ENCODE peak calls at places on chromosomes 7 and 10, in nine cellular contexts. C is T-helper 2 cell; Y is T-cell; N is activated CD4-positive, alpha-beta T cell treated with anti-CD3 and anti-CD28 coated beads for 24 hours; E is fibroblast of lung; U is endothelial cell; I is coronary artery; D is KG1; P is amniotic stem cell. O is an unnamed sample.

GRCh38 chr7:154566877-154567276 is 436.0 kb downstream of the PAXIP1 start:
- DNase-seq in I (no peak), N (no peak), C (no peak), E (no peak), Y (no peak), P (no peak), U (no peak), D (no peak), O (no peak)

GRCh38 chr10:133555521-133555920 is 9.9 kb downstream of the SYCE1 start:
- DNase-seq in N (no peak), E (no peak), U (no peak), D (no peak), Y (no peak), P (no peak), I (no peak), C (no peak), O (no peak)

GRCh38 chr10:87657370-87657769 is 2.3 kb upstream of the PAPSS2 start:
- DNase-seq in Y (no peak), N (no peak), P (no peak), U (no peak), D (no peak), I (no peak), E (peak), C (no peak), O (no peak)

GRCh38 chr10:97659589-97659988 is 19.1 kb downstream of the PI4K2A start:
- DNase-seq in D (no peak), I (no peak), P (no peak), U (no peak), Y (no peak), E (peak), C (no peak), N (no peak), O (no peak)

GRCh38 chr7:6252310-6252709 is 20.1 kb downstream of the CYTH3 start:
- DNase-seq in C (no peak), D (no peak), U (no peak), N (no peak), I (no peak), P (peak), Y (no peak), E (no peak), O (no peak)

GRCh38 chr10:59524373-59524772 is 162.0 kb upstream of the FAM13C start:
- DNase-seq in Y (no peak), C (no peak), U (no peak), N (no peak), P (no peak), I (no peak), D (no peak), E (peak), O (no peak)

GRCh38 chr7:65955718-65956117 is 26.3 kb downstream of the GUSB start:
- DNase-seq in C (no peak), D (no peak), P (no peak), N (no peak), E (no peak), Y (no peak), I (no peak), U (no peak), O (no peak)

GRCh38 chr7:156515911-156516790 is 124.4 kb upstream of the RNF32 start:
- DNase-seq in E (no peak), Y (no peak), C (no peak), D (no peak), N (no peak), I (no peak), P (no peak), U (no peak), O (no peak)

GRCh38 chr10:128047991-128048826 is 78.0 kb downstream of the MKI67 start:
- DNase-seq in P (no peak), C (no peak), Y (no peak), D (peak), N (no peak), E (peak), I (no peak), U (no peak), O (peak)